ENCODE peak calls at places on chromosome 2, in seven cellular contexts. Q, P, K, J, Z, L and W are unnamed samples.

GRCh38 chr2:85135066-85135914 is 2.1 kb downstream of the TCF7L1 start:
- DNase-seq in Z (no peak), K (no peak), J (no peak), L (no peak), Q (no peak), P (no peak), W (no peak)

GRCh38 chr2:117989854-117990438 is 23.9 kb downstream of the CCDC93 start:
- DNase-seq in L (no peak), P (no peak), K (no peak), Q (no peak), Z (no peak), J (no peak), W (no peak)

GRCh38 chr2:44578401-44579135 is 216.8 kb downstream of the CAMKMT start:
- DNase-seq in J (peak), P (peak), Q (peak), L (peak), Z (no peak), K (no peak), W (no peak)

GRCh38 chr2:173652311-173652710 is 297.6 kb downstream of the CDCA7 start:
- DNase-seq in L (peak), J (peak), Q (peak), P (peak), K (no peak), Z (no peak), W (peak)

GRCh38 chr2:68368657-68369339 is 3.7 kb downstream of the PLEK start:
- DNase-seq in Z (no peak), L (peak), K (no peak), J (peak), P (no peak), Q (peak), W (peak)

GRCh38 chr2:82675186-82675585 is 1783.9 kb downstream of the SUCLG1 start:
- DNase-seq in P (no peak), Z (no peak), L (no peak), J (peak), K (no peak), Q (peak), W (no peak)

GRCh38 chr2:203891474-203891873 is 23.9 kb downstream of the CTLA4 start:
- DNase-seq in P (no peak), K (no peak), J (no peak), L (no peak), Q (peak), Z (no peak), W (no peak)

GRCh38 chr2:106053116-106053515 is 141.0 kb downstream of the UXS1 start:
- DNase-seq in Z (no peak), Q (peak), L (peak), J (peak), P (no peak), K (no peak), W (peak)

GRCh38 chr2:139885921-139886498 is 1105.8 kb upstream of the NXPH2 start:
- DNase-seq in Z (no peak), Q (no peak), P (no peak), L (no peak), K (no peak), J (no peak), W (no peak)

GRCh38 chr2:44836174-44836573 is 105.3 kb upstream of the SIX3 start:
- DNase-seq in P (no peak), Q (no peak), Z (no peak), K (no peak), L (no peak), J (no peak), W (no peak)

GRCh38 chr2:102094917-102095316 is 47.6 kb upstream of the IL1R1 start:
- DNase-seq in J (peak), K (no peak), P (peak), L (peak), Z (no peak), Q (peak), W (peak)

GRCh38 chr2:223786943-223787342 is 50.4 kb downstream of the AP1S3 start:
- DNase-seq in J (no peak), K (no peak), L (no peak), P (no peak), Z (no peak), Q (no peak), W (no peak)

GRCh38 chr2:74093840-74094239 is 53.9 kb downstream of the BOLA3 start:
- DNase-seq in Q (no peak), K (no peak), L (no peak), Z (no peak), P (no peak), J (no peak), W (no peak)

GRCh38 chr2:170113168-170113567 is 64.8 kb upstream of the MYO3B start:
- DNase-seq in L (no peak), K (no peak), Q (no peak), J (no peak), P (no peak), Z (no peak), W (no peak)

GRCh38 chr2:239186958-239187357 is 213.9 kb downstream of the HDAC4 start:
- DNase-seq in Q (no peak), P (no peak), L (no peak), K (no peak), J (no peak), Z (no peak), W (no peak)

GRCh38 chr2:239579081-239579480 is 178.3 kb upstream of the HDAC4 start:
- DNase-seq in Q (no peak), K (no peak), Z (peak), P (no peak), L (no peak), J (no peak), W (no peak)

GRCh38 chr2:118300807-118301206 is 212.5 kb downstream of the INSIG2 start:
- DNase-seq in Q (no peak), L (no peak), Z (no peak), K (no peak), P (no peak), J (no peak), W (no peak)

GRCh38 chr2:236601306-236602202 is 31.9 kb downstream of the ACKR3 start:
- DNase-seq in Z (no peak), Q (no peak), L (no peak), K (no peak), J (no peak), P (no peak), W (no peak)

GRCh38 chr2:201450910-201451329 is 338 bp downstream of the TRAK2 start:
- DNase-seq in J (peak), Q (peak), Z (no peak), P (no peak), L (no peak), K (no peak), W (no peak)

GRCh38 chr2:240212425-240213225 is 72.2 kb upstream of the OTOS start:
- DNase-seq in K (no peak), P (no peak), L (no peak), Z (no peak), J (no peak), Q (no peak), W (no peak)

GRCh38 chr2:232292395-232293154 is 86.0 kb upstream of the ALPP start:
- DNase-seq in K (no peak), L (no peak), P (no peak), J (peak), Q (peak), Z (peak), W (peak)

GRCh38 chr2:38277245-38278119 is 99.6 kb downstream of the ATL2 start:
- DNase-seq in K (no peak), J (peak), L (no peak), P (no peak), Z (no peak), Q (no peak), W (no peak)

GRCh38 chr2:7146151-7146550 is 228.9 kb downstream of the RNF144A start:
- DNase-seq in L (no peak), Z (no peak), J (no peak), K (no peak), P (no peak), Q (no peak), W (no peak)

GRCh38 chr2:218291934-218292699 is at the start of gene TMBIM1:
- DNase-seq in Q (peak), J (peak), Z (peak), L (no peak), K (peak), P (peak), W (no peak)

GRCh38 chr2:98923244-98923940 is 12.6 kb downstream of the CRACDL start:
- DNase-seq in L (no peak), Z (no peak), K (no peak), J (no peak), P (no peak), Q (no peak), W (no peak)

DNA sequence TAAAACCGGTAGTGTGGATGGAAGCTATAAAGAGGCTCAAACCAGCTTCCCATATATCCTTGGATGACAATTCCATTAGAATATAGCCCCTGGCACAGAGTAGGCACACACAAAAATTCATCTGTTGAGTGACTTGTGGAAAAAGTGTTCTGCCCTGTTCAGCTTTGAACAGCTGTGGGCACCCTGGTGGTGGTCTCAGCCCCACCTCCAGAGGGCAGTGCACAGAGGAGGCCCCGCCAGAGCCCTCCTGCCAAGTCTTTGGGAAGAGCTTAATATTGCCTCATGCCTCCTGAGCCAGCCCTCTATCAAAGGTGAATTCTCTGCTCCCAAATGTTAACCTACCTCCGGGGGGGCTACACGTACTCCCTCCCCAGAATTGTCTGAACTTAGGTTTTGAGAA is 30.4 kb downstream of the EPAS1 start:
- DNase-seq in Q (no peak), L (no peak), K (no peak), P (no peak), J (no peak), Z (no peak), W (no peak)
- TF ChIP-seq CTCF in Q (peak), L (peak), K (no peak), P (peak), J (peak), Z (peak), W (peak)

GRCh38 chr2:227626580-227627151 is 9.4 kb downstream of the SCYGR4 start:
- DNase-seq in K (no peak), P (no peak), J (no peak), Z (no peak), Q (no peak), L (no peak), W (no peak)

GRCh38 chr2:227617316-227618250 is at the start of gene SCYGR4:
- DNase-seq in K (no peak), P (no peak), Q (no peak), L (no peak), J (peak), Z (no peak), W (no peak)

GRCh38 chr2:227627769-227628168 is 10.5 kb downstream of the SCYGR4 start:
- DNase-seq in Z (no peak), Q (no peak), J (no peak), L (no peak), K (no peak), P (no peak), W (no peak)

GRCh38 chr2:227625420-227625819 is 8.1 kb downstream of the SCYGR4 start:
- DNase-seq in Q (no peak), K (no peak), L (no peak), Z (no peak), J (no peak), P (no peak), W (no peak)

GRCh38 chr2:227623225-227623624 is 5.9 kb downstream of the SCYGR4 start:
- DNase-seq in Q (peak), P (no peak), Z (no peak), L (peak), J (peak), K (no peak), W (no peak)
- H3K4me3 ChIP-seq in Q (no peak), P (no peak), Z (no peak), L (no peak), J (no peak), K (no peak), W (no peak)

DNA sequence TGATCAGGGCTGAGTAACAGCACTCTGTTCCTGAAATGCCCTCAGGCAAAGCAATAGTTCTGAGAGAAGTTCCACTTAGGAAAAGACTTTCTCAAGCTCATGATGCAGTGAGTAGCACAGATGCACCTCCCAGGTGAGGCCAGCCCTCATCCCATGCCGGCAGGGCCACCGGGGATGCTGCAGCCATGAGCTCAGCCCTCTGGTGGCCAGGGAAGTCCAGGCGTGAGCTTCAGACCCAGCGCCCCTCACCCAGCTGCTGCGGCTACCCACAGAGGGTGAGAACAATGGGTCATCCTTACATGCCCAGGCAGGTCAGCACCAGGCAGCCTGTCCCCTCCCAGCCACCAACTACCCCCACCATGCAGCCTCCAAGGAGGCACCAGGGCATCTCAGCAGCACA is 50.7 kb downstream of the TTC32 start:
- DNase-seq in K (no peak), J (no peak), P (no peak), L (no peak), Q (no peak), Z (no peak), W (no peak)
- TF ChIP-seq CTCF in K (no peak), J (peak), P (peak), L (peak), Q (peak), Z (no peak), W (peak)

DNA sequence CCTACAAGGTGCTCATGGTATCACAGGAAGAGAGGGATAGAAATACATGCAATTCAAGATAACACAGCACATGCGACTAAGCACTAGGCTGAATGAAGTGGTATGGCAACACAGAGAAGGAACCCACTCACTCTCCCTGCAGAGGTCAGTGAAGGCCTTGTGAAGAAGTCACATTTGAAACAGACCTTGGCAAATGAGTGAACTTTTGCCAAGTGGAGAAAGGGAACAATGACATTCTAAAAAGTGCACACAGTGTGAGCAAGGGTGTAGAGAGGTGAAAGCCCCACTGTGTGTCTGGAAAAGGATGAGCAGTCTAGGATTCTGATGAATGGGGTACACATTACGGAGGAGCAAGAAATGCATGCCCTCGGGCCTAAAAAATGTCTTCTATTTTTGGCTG is 23.3 kb downstream of the KLF7 start:
- DNase-seq in Z (no peak), P (no peak), K (no peak), J (no peak), Q (no peak), L (no peak), W (no peak)
- H3K4me3 ChIP-seq in Z (no peak), P (no peak), K (no peak), J (no peak), Q (no peak), L (no peak), W (no peak)

DNA sequence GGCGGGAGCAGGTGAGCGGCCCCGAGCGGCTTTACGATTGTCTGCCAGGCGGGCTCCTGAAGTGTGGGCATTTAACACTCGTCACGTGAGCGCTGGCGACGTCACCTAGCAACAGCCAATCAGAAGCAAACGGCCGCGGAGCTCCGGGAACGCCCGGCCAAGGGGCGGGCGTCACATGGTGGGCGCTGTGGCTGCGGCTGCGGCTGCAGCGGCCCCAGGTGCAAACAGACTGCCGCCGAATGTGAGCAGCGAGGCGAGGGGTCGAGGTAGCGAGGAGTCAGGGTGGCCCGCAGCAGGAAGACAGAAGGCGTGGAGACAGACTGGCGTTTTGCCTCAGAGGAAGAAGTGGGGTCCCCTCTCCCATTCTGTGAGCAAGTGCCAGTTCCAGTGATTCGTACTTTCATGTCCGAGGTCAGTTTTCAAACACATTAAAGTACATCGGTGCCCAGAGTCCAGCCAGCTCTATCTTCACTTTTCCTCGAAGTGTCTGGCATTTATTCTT is at the start of gene DLX2:
- DNase-seq in Z (peak), J (peak), K (peak), Q (peak), P (peak), L (no peak), W (no peak)
- TF ChIP-seq CTCF in Z (no peak), J (no peak), K (no peak), Q (no peak), P (no peak), L (no peak), W (no peak)